ENCODE peak calls at places on chromosomes 13 and 19, in four cellular contexts. Y is GM12878, W is K562, Z is IMR-90. E is an unnamed sample.

GRCh38 chr19:15177269-15178116 is 23.3 kb downstream of the NOTCH3 start:
- DNase-seq in Z (peak), W (peak), Y (peak), E (peak)

GRCh38 chr13:26919311-26919710 is 158.7 kb upstream of the GPR12 start:
- DNase-seq in Y (no peak), W (no peak), Z (no peak), E (no peak)

GRCh38 chr13:26601669-26602068 is 44.2 kb downstream of the WASF3 start:
- DNase-seq in W (no peak), Y (peak), Z (peak), E (no peak)

GRCh38 chr13:111175372-111175771 is 60.3 kb downstream of the ARHGEF7 start:
- DNase-seq in Z (no peak), W (no peak), Y (no peak), E (no peak)

GRCh38 chr19:11693505-11694499 is 44.9 kb downstream of the ZNF823 start:
- DNase-seq in W (peak), Z (peak), Y (no peak), E (no peak)

GRCh38 chr13:41054212-41054877 is 7.0 kb upstream of the WBP4 start:
- DNase-seq in Z (peak), W (peak), Y (peak), E (peak)

GRCh38 chr19:35107541-35107939 is 8.1 kb upstream of the FXYD3 start:
- DNase-seq in Z (no peak), W (peak), Y (no peak), E (peak)

GRCh38 chr19:46759817-46760333 is 13.6 kb upstream of the STRN4 start:
- DNase-seq in Z (peak), W (no peak), Y (no peak), E (no peak)

GRCh38 chr19:19206938-19207337 is 3.7 kb upstream of the NR2C2AP start:
- DNase-seq in Z (no peak), Y (no peak), W (no peak), E (no peak)

GRCh38 chr19:52664461-52664860 is 26.3 kb upstream of the ZNF83 start:
- DNase-seq in Y (no peak), Z (no peak), W (peak), E (no peak)

GRCh38 chr19:56942749-56943148 is 102.2 kb upstream of the PEG3 start:
- DNase-seq in W (peak), Y (no peak), Z (no peak), E (no peak)

GRCh38 chr19:49858591-49858985 is 7.6 kb downstream of the PTOV1 start:
- DNase-seq in Y (no peak), Z (no peak), W (no peak), E (no peak)

GRCh38 chr19:52648336-52648990 is 10.3 kb upstream of the ZNF83 start:
- DNase-seq in Y (no peak), W (no peak), Z (peak), E (no peak)

GRCh38 chr19:4701557-4701956 is 22.1 kb downstream of the DPP9 start:
- DNase-seq in W (no peak), Z (no peak), Y (no peak), E (no peak)

GRCh38 chr13:39201075-39201630 is 162.9 kb downstream of the NHLRC3 start:
- DNase-seq in Z (no peak), W (no peak), Y (no peak), E (no peak)

GRCh38 chr19:6732803-6733337 is 4.5 kb downstream of the GPR108 start:
- DNase-seq in W (no peak), Y (no peak), Z (no peak), E (no peak)

GRCh38 chr19:14977128-14977527 is 2.5 kb downstream of the SLC1A6 start:
- DNase-seq in Z (no peak), W (no peak), Y (no peak), E (no peak)

GRCh38 chr13:22243519-22244197 is 572.8 kb downstream of the FGF9 start:
- DNase-seq in W (no peak), Y (no peak), Z (no peak), E (no peak)

GRCh38 chr19:489418-490196 is 6.7 kb upstream of the MADCAM1 start:
- DNase-seq in Z (peak), W (no peak), Y (no peak), E (no peak)
- TF ChIP-seq ELK1 in Z (no peak), W (no peak), Y (no peak), E (no peak)

DNA sequence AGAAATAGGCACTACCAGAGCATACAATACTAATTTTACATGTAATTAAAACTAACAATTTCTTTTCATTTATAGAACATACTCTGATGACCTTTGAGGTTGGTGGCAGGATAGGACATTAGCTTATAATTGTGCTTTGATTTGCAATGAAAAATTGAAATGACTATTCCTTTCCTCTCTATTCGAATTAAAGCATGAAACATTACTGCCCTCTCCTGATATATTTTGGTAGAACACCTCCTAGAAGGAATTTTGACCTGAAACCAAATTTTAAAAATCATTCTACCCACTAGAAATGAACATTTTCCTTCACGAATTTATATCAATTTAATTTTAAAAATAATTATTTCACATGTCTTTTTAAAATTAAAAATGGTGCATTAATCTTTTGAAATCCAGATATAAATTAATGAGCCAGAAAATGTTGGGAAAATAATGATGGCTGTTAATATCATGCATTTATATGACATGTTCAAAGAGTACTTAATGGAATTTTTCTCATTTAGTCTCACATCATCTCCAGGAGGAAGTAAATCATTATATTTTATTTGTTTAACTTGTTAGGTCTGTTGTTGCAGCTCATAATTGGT is 556.3 kb upstream of the ARGLU1 start:
- DNase-seq in Z (peak), W (no peak), Y (no peak), E (peak)
- TF ChIP-seq ELK1 in Z (no peak), W (no peak), Y (no peak), E (no peak)

GRCh38 chr19:32206065-32206464 is 139.3 kb upstream of the ZNF507 start:
- DNase-seq in W (no peak), Z (no peak), Y (no peak), E (no peak)
- TF ChIP-seq ELK1 in W (no peak), Z (no peak), Y (no peak), E (no peak)

GRCh38 chr13:44578064-44578394 is 1.9 kb upstream of the TSC22D1 start:
- DNase-seq in Z (no peak), W (peak), Y (no peak), E (peak)
- TF ChIP-seq ELK1 in Z (no peak), W (no peak), Y (no peak), E (no peak)

GRCh38 chr19:29576043-29576442 is 30.0 kb upstream of the POP4 start:
- DNase-seq in Z (peak), W (no peak), Y (no peak), E (no peak)

GRCh38 chr19:29578349-29578748 is 27.7 kb upstream of the POP4 start:
- DNase-seq in Z (no peak), W (no peak), Y (no peak), E (no peak)

GRCh38 chr19:29577662-29577963 is 28.5 kb upstream of the POP4 start:
- DNase-seq in Y (no peak), W (no peak), Z (no peak), E (no peak)

GRCh38 chr19:29579308-29579910 is 26.7 kb upstream of the POP4 start:
- DNase-seq in W (no peak), Z (no peak), Y (no peak), E (no peak)

DNA sequence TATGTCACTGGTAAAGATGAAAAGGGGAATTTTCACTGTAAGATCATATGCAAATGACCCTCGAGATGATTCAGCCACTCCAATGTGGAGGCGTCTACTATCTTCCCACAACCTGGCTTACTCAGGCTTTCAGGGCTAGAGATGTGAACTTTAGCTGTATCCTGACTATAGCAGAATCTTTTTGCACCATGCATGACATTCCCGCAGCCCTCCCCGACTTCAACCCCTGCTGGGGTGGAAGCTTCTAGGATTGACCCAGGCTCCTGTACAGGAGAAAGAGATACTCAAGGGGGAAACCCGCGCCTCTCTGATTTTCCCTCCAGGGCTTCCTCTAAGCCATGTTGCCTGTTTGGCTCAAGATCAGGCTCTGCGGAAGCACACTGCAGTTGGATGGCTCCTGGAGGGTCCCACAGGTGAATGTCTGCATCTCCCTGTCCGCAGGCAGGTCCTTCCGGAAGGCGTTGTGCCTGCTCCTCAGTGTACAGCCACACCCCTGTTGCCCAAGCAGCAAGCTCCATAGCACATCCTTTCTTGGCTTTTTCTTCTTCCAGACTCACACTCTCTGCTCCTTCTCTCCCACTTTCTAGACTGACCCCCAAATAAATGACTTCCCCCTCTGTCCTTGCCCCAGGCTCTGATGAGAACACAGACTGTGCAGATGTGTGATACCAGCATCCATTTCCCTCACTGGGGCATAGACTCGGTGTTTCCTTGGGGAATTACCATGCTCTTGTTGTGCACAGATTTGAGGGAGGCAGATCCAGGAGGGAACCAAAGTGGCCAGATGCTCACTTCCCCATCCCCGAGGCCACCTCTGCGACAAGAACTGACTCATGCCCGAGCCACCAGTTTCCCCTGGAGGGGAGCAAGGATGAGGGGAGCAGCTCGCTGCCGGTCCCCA is 29.1 kb upstream of the POP4 start:
- DNase-seq in Z (peak), W (no peak), Y (peak), E (no peak)
- TF ChIP-seq ELK1 in Z (no peak), W (no peak), Y (no peak), E (no peak)

DNA sequence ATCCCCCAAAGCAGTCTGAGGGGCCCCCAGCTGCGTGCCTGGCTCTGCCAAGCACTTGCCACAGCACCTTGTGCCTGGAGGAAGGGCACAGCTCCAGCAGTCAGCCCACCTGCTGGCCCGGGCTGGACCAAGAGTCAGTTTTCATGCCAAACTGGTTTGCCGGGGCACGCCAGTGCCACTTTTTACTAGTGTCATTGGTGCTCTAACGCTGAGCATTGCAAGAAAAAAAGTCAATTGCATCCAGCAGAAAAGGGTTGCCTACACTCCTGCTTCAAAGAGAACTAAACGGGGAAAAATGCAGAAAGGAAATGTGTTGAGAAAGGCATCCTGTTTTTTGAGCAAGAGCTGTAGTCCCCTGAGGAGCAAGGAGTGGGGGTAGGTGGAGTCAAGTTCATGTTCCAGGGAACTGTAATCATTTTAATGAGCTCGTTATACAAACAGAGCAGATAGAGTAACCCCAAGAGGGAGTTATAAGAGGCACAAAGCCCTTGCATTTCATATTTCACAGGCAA is 68.4 kb downstream of the F2RL3 start:
- DNase-seq in Z (no peak), Y (no peak), W (no peak), E (no peak)
- TF ChIP-seq ELK1 in Z (no peak), Y (no peak), W (no peak), E (no peak)

GRCh38 chr19:13016628-13017305 is 21.5 kb downstream of the NFIX start:
- DNase-seq in Y (no peak), W (peak), Z (no peak), E (no peak)

GRCh38 chr19:13017306-13018036 is 22.2 kb downstream of the NFIX start:
- DNase-seq in Y (no peak), W (no peak), Z (no peak), E (no peak)

GRCh38 chr19:13018037-13018914 is 23.0 kb downstream of the NFIX start:
- DNase-seq in Y (no peak), W (peak), Z (peak), E (no peak)

GRCh38 chr19:13020002-13020414 is 24.7 kb downstream of the NFIX start:
- DNase-seq in W (no peak), Z (peak), Y (no peak), E (no peak)

GRCh38 chr19:13019330-13019729 is 24.1 kb downstream of the NFIX start:
- DNase-seq in W (no peak), Z (no peak), Y (no peak), E (no peak)
- TF ChIP-seq ELK1 in W (no peak), Z (no peak), Y (no peak), E (no peak)

GRCh38 chr13:90999401-90999800 is 348.1 kb upstream of the MIR17HG start:
- DNase-seq in Y (no peak), W (no peak), Z (no peak), E (no peak)
- TF ChIP-seq ELK1 in Y (no peak), W (no peak), Z (no peak), E (no peak)

GRCh38 chr13:28492527-28493367 is 2.2 kb downstream of the FLT1 start:
- DNase-seq in Y (peak), W (no peak), Z (no peak), E (no peak)

GRCh38 chr13:28495586-28496564 is 947 bp upstream of the FLT1 start:
- DNase-seq in Z (no peak), W (no peak), Y (no peak), E (no peak)

GRCh38 chr13:28494537-28494860 is 429 bp downstream of the FLT1 start:
- DNase-seq in W (no peak), Z (no peak), Y (no peak), E (no peak)

GRCh38 chr13:28493740-28494536 is 990 bp downstream of the FLT1 start:
- DNase-seq in W (no peak), Y (no peak), Z (no peak), E (no peak)

DNA sequence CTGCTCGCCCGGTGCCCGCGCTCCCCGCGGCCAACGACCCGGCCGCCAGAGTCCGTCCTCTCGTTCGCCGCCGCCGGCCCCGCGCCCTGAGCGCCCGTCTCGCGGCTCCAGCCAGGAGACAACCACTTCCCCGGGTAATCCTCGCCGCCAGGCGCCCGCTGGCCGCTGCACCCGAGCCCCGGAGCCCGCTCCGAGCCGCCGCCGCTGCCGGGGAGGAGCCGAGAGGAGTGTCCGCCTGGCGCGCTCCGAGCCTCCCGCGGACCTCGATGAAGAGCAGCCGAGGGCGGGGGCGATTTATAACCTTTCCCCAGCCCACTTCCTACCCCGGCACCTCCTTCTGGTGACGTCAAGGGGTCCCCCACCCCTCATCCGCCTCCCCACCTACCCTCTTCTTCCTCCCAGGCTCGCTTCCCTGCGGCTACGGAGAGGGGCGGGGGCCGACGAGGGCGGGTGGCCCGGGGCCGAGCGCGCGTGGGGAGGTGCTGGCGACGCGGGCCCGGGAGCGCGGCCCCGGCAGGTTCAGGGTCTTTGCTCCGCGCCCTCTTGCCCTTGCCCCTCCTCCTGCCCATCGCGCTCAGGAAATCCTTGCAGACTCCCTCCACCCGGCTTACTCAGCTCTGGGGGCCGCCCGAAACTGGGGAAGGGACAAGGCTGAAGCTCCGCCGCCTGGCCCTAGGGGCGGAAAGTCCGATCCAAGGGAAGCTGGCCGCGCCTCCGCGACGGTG is at the start of gene FLT1:
- DNase-seq in Y (no peak), W (no peak), Z (peak), E (no peak)
- TF ChIP-seq ELK1 in Y (no peak), W (no peak), Z (no peak), E (no peak)

E was measured in A549.